ENCODE peak calls at places on chromosomes 1 and 21, in five cellular contexts. H is stimulated activated CD8-positive, alpha-beta memory T cell treated with anti-CD3 and anti-CD28 coated beads, Interleukin-4, amount 100 ng/mL, for 1 hour; Y is transverse colon; N is GM23338; M is stimulated activated CD4-positive, alpha-beta T cell treated with anti-CD3 and anti-CD28 coated beads, Interleukin-1b, Interleukin-23, amount 100 ng/mL, for 24 hours. G is an unnamed sample.

GRCh38 chr1:153617677-153618076 is 1.6 kb upstream of the S100A14 start:
- DNase-seq in H (peak), Y (peak), N (peak), M (peak), G (peak)

GRCh38 chr1:15735304-15736034 is 589 bp upstream of the SLC25A34 start:
- DNase-seq in H (no peak), Y (peak), N (no peak), M (no peak), G (no peak)

GRCh38 chr1:100552031-100552430 is 14.1 kb downstream of the GPR88 start:
- DNase-seq in H (no peak), Y (no peak), N (no peak), M (no peak), G (no peak)

GRCh38 chr1:225941220-225941948 is at the start of gene LEFTY2:
- DNase-seq in H (no peak), Y (no peak), N (no peak), M (no peak), G (no peak)

GRCh38 chr1:182568647-182569284 is 20.3 kb downstream of the RNASEL start:
- DNase-seq in H (no peak), Y (no peak), N (no peak), M (no peak), G (no peak)

GRCh38 chr1:43345119-43345518 is 7.5 kb downstream of the MPL start:
- DNase-seq in H (no peak), Y (peak), N (no peak), M (no peak), G (no peak)

GRCh38 chr1:39625462-39626273 is 13.8 kb downstream of the HEYL start:
- DNase-seq in H (no peak), Y (peak), N (no peak), M (no peak), G (no peak)

GRCh38 chr1:53026254-53026653 is 35.8 kb upstream of the PODN start:
- DNase-seq in H (no peak), Y (no peak), N (no peak), M (no peak), G (no peak)

GRCh38 chr1:205068001-205068400 is 16.3 kb downstream of the TMEM81 start:
- DNase-seq in H (no peak), Y (no peak), N (no peak), M (no peak), G (no peak)

GRCh38 chr1:2073382-2074230 is 23.4 kb downstream of the PRKCZ start:
- DNase-seq in H (no peak), Y (no peak), N (no peak), M (no peak), G (no peak)

GRCh38 chr1:68358439-68358838 is 91.3 kb downstream of the RPE65 start:
- DNase-seq in H (no peak), Y (no peak), N (no peak), M (no peak), G (no peak)

GRCh38 chr1:156906206-156906910 is 12.8 kb downstream of the PEAR1 start:
- DNase-seq in H (no peak), Y (no peak), N (no peak), M (no peak), G (no peak)

GRCh38 chr21:37907076-37907475 is 9.2 kb downstream of the KCNJ6 start:
- DNase-seq in H (no peak), Y (no peak), N (no peak), M (no peak), G (no peak)

GRCh38 chr1:172976222-172977041 is 74.3 kb downstream of the TNFSF18 start:
- DNase-seq in H (no peak), Y (peak), N (no peak), M (no peak), G (no peak)

GRCh38 chr1:204323887-204324286 is 35.8 kb downstream of the PLEKHA6 start:
- DNase-seq in H (no peak), Y (no peak), N (no peak), M (peak), G (no peak)

GRCh38 chr21:45715441-45715840 is 71.9 kb downstream of the PCBP3 start:
- DNase-seq in H (no peak), Y (no peak), N (no peak), M (no peak), G (no peak)

GRCh38 chr21:43930074-43930847 is 65.2 kb downstream of the AGPAT3 start:
- DNase-seq in H (no peak), Y (no peak), N (no peak), M (no peak), G (no peak)

GRCh38 chr21:32312976-32313375 is 14.3 kb downstream of the MRAP start:
- DNase-seq in H (no peak), Y (no peak), N (no peak), M (no peak), G (peak)

GRCh38 chr1:55129194-55129728 is 85.9 kb downstream of the USP24 start:
- DNase-seq in H (no peak), Y (no peak), N (no peak), M (no peak), G (no peak)

GRCh38 chr21:20254964-20255363 is 743.2 kb upstream of the NCAM2 start:
- DNase-seq in H (no peak), Y (no peak), N (no peak), M (no peak), G (no peak)

G was measured in osteocyte.